ENCODE peak calls at places on chromosomes 12 and 14, in six cellular contexts. One of them, this sample, is unnamed.

GRCh38 chr12:3173008-3173553 is 95.9 kb downstream of the TSPAN9 start:
- DNase-seq in AG04450: no peak
- DNase-seq in left lung: no peak
- DNase-seq in GM23338: no peak
- DNase-seq in NB4: no peak
- DNase-seq in transverse colon: no peak
- DNase-seq in this sample: no peak

GRCh38 chr12:18696971-18697602 is 40.7 kb downstream of the PLCZ1 start:
- DNase-seq in NB4: no peak
- DNase-seq in left lung: no peak
- DNase-seq in GM23338: no peak
- DNase-seq in transverse colon: no peak
- DNase-seq in AG04450: peak; percentile 13
- DNase-seq in this sample: peak; percentile 57

GRCh38 chr14:64968167-64968566 is 4.0 kb downstream of the RAB15 start:
- DNase-seq in AG04450: no peak
- DNase-seq in transverse colon: no peak
- DNase-seq in GM23338: no peak
- DNase-seq in left lung: no peak
- DNase-seq in NB4: no peak
- DNase-seq in this sample: peak; percentile 31

GRCh38 chr12:96386794-96387193 is 13.4 kb downstream of the CDK17 start:
- DNase-seq in left lung: no peak
- DNase-seq in NB4: peak; percentile 62
- DNase-seq in GM23338: no peak
- DNase-seq in AG04450: no peak
- DNase-seq in transverse colon: no peak
- DNase-seq in this sample: no peak

GRCh38 chr14:74586681-74587362 is 25.2 kb downstream of the LTBP2 start:
- DNase-seq in NB4: no peak
- DNase-seq in GM23338: no peak
- DNase-seq in transverse colon: no peak
- DNase-seq in left lung: peak; percentile 41
- DNase-seq in AG04450: no peak
- DNase-seq in this sample: no peak

GRCh38 chr14:61584258-61584657 is 111.1 kb upstream of the HIF1A start:
- DNase-seq in AG04450: no peak
- DNase-seq in left lung: no peak
- DNase-seq in GM23338: no peak
- DNase-seq in NB4: no peak
- DNase-seq in transverse colon: no peak
- DNase-seq in this sample: no peak

GRCh38 chr14:39491134-39491541 is 58.9 kb upstream of the FBXO33 start:
- DNase-seq in left lung: no peak
- DNase-seq in AG04450: no peak
- DNase-seq in transverse colon: no peak
- DNase-seq in GM23338: peak; percentile 75
- DNase-seq in NB4: peak; percentile 38
- DNase-seq in this sample: peak; percentile 29

GRCh38 chr14:26444745-26445144 is 153.1 kb downstream of the NOVA1 start:
- DNase-seq in NB4: peak; percentile 20
- DNase-seq in GM23338: peak; percentile 78
- DNase-seq in transverse colon: no peak
- DNase-seq in left lung: no peak
- DNase-seq in AG04450: no peak
- DNase-seq in this sample: peak; percentile 22

GRCh38 chr12:31736472-31736871 is 7.7 kb upstream of the AMN1 start:
- DNase-seq in transverse colon: no peak
- DNase-seq in GM23338: no peak
- DNase-seq in AG04450: no peak
- DNase-seq in left lung: no peak
- DNase-seq in NB4: peak; percentile 66
- DNase-seq in this sample: no peak

GRCh38 chr14:105169776-105170655 is 1.4 kb upstream of the JAG2 start:
- DNase-seq in AG04450: no peak
- DNase-seq in GM23338: no peak
- DNase-seq in transverse colon: no peak
- DNase-seq in NB4: no peak
- DNase-seq in left lung: no peak
- DNase-seq in this sample: no peak
- H3K4me3 ChIP-seq in AG04450: no peak overlapping the region
- H3K4me3 ChIP-seq in GM23338: no peak overlapping the region
- H3K4me3 ChIP-seq in transverse colon: no peak overlapping the region
- H3K4me3 ChIP-seq in NB4: no peak overlapping the region
- H3K4me3 ChIP-seq in left lung: no peak overlapping the region
- H3K4me3 ChIP-seq in this sample: no peak overlapping the region

DNA sequence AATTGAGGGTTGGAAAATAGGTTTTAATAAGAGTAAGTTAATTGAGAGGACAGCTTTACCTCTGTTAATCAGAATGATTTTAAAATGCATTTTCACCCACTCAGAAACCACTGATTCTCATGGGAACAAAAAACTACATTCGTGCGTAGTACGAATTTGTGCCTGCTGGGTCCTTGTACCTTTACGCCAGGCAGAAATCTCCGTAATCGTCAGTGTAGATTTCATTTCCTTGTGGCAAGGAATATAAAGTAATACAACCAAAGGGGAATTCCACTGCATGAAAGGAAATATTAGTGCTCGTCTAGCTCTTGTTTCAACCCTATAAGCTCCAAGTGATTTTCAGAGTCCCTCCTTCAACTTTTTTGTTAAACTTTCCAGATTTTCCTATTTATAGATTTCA is 90.5 kb downstream of the ETV6 start:
- DNase-seq in transverse colon: no peak
- DNase-seq in left lung: no peak
- DNase-seq in GM23338: no peak
- DNase-seq in NB4: no peak
- DNase-seq in AG04450: no peak
- DNase-seq in this sample: no peak
- TF ChIP-seq CTCF in transverse colon: no peak
- TF ChIP-seq CTCF in left lung: no peak
- TF ChIP-seq CTCF in GM23338: no peak
- TF ChIP-seq CTCF in NB4: no peak
- TF ChIP-seq CTCF in AG04450: no peak
- TF ChIP-seq CTCF in this sample: no peak

GRCh38 chr12:62263956-62264355 is 3.8 kb downstream of the USP15 start:
- DNase-seq in AG04450: no peak
- DNase-seq in transverse colon: no peak
- DNase-seq in NB4: no peak
- DNase-seq in GM23338: no peak
- DNase-seq in left lung: peak; percentile 39
- DNase-seq in this sample: no peak
- H3K4me3 ChIP-seq in AG04450: no peak overlapping the region
- H3K4me3 ChIP-seq in transverse colon: no peak overlapping the region
- H3K4me3 ChIP-seq in NB4: no peak overlapping the region
- H3K4me3 ChIP-seq in GM23338: no peak overlapping the region
- H3K4me3 ChIP-seq in left lung: no peak overlapping the region
- H3K4me3 ChIP-seq in this sample: no peak overlapping the region

GRCh38 chr12:128245106-128245505 is 21.9 kb upstream of the TMEM132C start:
- DNase-seq in GM23338: no peak
- DNase-seq in left lung: no peak
- DNase-seq in transverse colon: no peak
- DNase-seq in NB4: no peak
- DNase-seq in AG04450: no peak
- DNase-seq in this sample: no peak
- TF ChIP-seq CTCF in GM23338: no peak
- TF ChIP-seq CTCF in left lung: no peak
- TF ChIP-seq CTCF in transverse colon: no peak
- TF ChIP-seq CTCF in NB4: no peak
- TF ChIP-seq CTCF in AG04450: no peak
- TF ChIP-seq CTCF in this sample: no peak

GRCh38 chr12:61894168-61894567 is 366.0 kb upstream of the USP15 start:
- DNase-seq in GM23338: no peak
- DNase-seq in left lung: no peak
- DNase-seq in transverse colon: no peak
- DNase-seq in NB4: no peak
- DNase-seq in AG04450: no peak
- DNase-seq in this sample: no peak
- H3K4me3 ChIP-seq in GM23338: no peak overlapping the region
- H3K4me3 ChIP-seq in left lung: no peak overlapping the region
- H3K4me3 ChIP-seq in transverse colon: no peak overlapping the region
- H3K4me3 ChIP-seq in NB4: no peak overlapping the region
- H3K4me3 ChIP-seq in AG04450: no peak overlapping the region
- H3K4me3 ChIP-seq in this sample: no peak overlapping the region

GRCh38 chr12:39697108-39697507 is 77.5 kb upstream of the ABCD2 start:
- DNase-seq in left lung: no peak
- DNase-seq in GM23338: no peak
- DNase-seq in NB4: no peak
- DNase-seq in transverse colon: no peak
- DNase-seq in AG04450: no peak
- DNase-seq in this sample: no peak

GRCh38 chr12:39692258-39692853 is 72.8 kb upstream of the ABCD2 start:
- DNase-seq in GM23338: peak; percentile 21
- DNase-seq in left lung: no peak
- DNase-seq in NB4: no peak
- DNase-seq in AG04450: no peak
- DNase-seq in transverse colon: no peak
- DNase-seq in this sample: peak; percentile 11
- TF ChIP-seq CTCF in GM23338: no peak
- TF ChIP-seq CTCF in left lung: peak; percentile 33
- TF ChIP-seq CTCF in NB4: no peak
- TF ChIP-seq CTCF in AG04450: no peak
- TF ChIP-seq CTCF in transverse colon: peak; percentile 31
- TF ChIP-seq CTCF in this sample: no peak

DNA sequence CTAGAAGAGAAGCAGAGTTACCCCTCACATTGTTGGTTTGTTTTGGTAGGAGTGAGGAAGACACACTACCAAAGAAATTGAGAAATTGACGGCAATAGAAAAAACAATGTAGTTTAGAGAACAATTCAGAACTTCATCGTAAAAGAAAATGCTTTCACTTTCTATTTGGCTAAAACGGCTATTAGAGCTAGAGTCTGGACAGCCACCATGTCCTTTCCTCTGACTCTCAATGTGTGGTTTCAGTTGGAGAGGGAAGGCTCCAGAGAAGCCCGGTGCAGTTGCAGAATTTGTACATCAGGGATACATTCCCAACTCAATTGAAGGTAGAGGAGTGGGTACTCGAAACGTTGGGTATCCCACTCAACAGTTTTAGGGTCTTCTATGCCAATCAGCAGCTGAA is 535.3 kb downstream of the GALC start:
- DNase-seq in NB4: peak; percentile 20
- DNase-seq in AG04450: no peak
- DNase-seq in left lung: no peak
- DNase-seq in GM23338: no peak
- DNase-seq in transverse colon: no peak
- DNase-seq in this sample: no peak
- H3K4me3 ChIP-seq in NB4: peak overlapping the region; percentile 37
- H3K4me3 ChIP-seq in AG04450: no peak overlapping the region
- H3K4me3 ChIP-seq in left lung: no peak overlapping the region
- H3K4me3 ChIP-seq in GM23338: no peak overlapping the region
- H3K4me3 ChIP-seq in transverse colon: no peak overlapping the region
- H3K4me3 ChIP-seq in this sample: no peak overlapping the region

GRCh38 chr12:6469609-6470374 is 685 bp downstream of the VAMP1 start:
- DNase-seq in transverse colon: no peak
- DNase-seq in NB4: no peak
- DNase-seq in AG04450: no peak
- DNase-seq in GM23338: peak; percentile 59
- DNase-seq in left lung: no peak
- DNase-seq in this sample: no peak
- TF ChIP-seq CTCF in transverse colon: no peak
- TF ChIP-seq CTCF in NB4: no peak
- TF ChIP-seq CTCF in AG04450: no peak
- TF ChIP-seq CTCF in GM23338: no peak
- TF ChIP-seq CTCF in left lung: no peak
- TF ChIP-seq CTCF in this sample: no peak